ENCODE peak calls at places on chromosomes 7 and 10, in ten cellular contexts. S, L, W, U, E, Z, D, Y, G and J are unnamed samples.
A peak's percentile ranks its signal among the peaks of the same experiment; 100 is the strongest.

GRCh38 chr10:94358480-94358879 is 4.3 kb downstream of the NOC3L start:
- DNase-seq in U (no peak), S (no peak), G (no peak), Z (no peak), Y (no peak), L (no peak), D (no peak), W (no peak), E (no peak), J (no peak)

GRCh38 chr10:72935358-72935757 is 19.2 kb downstream of the PLA2G12B start:
- DNase-seq in E (no peak), S (no peak), W (no peak), D (no peak), L (no peak), U (no peak), Y (no peak), Z (no peak), G (no peak), J (no peak)

GRCh38 chr10:36538945-36539586 is 586.3 kb upstream of the ANKRD30A start:
- DNase-seq in Y (peak; percentile 37), U (no peak), W (no peak), D (peak; percentile 73), Z (no peak), L (no peak), E (no peak), G (peak; percentile 29), S (no peak), J (no peak)

GRCh38 chr7:68980011-68980410 is 618.3 kb upstream of the AUTS2 start:
- DNase-seq in Y (no peak), W (no peak), S (no peak), G (peak; percentile 2), U (no peak), L (no peak), Z (no peak), D (no peak), E (no peak), J (no peak)

GRCh38 chr10:472241-472910 is 217.1 kb downstream of the DIP2C start:
- DNase-seq in D (no peak), Z (no peak), E (no peak), W (no peak), G (no peak), Y (no peak), L (no peak), S (no peak), U (no peak), J (no peak)

GRCh38 chr7:96090756-96091155 is 231.1 kb downstream of the SLC25A13 start:
- DNase-seq in W (no peak), U (no peak), E (no peak), L (no peak), S (no peak), G (no peak), Y (no peak), D (no peak), Z (no peak), J (no peak)

GRCh38 chr7:113799896-113800295 is 118.9 kb downstream of the PPP1R3A start:
- DNase-seq in S (no peak), L (no peak), W (no peak), U (no peak), Z (no peak), D (no peak), Y (no peak), E (no peak), G (no peak), J (no peak)

GRCh38 chr10:61754553-61755540 is 92.1 kb downstream of the CABCOCO1 start:
- DNase-seq in S (no peak), L (no peak), G (no peak), E (no peak), U (no peak), Y (no peak), W (no peak), Z (no peak), D (no peak), J (no peak)

GRCh38 chr10:91891285-91892001 is 17.8 kb downstream of the FGFBP3 start:
- DNase-seq in W (no peak), G (peak; percentile 73), Y (no peak), L (no peak), S (no peak), Z (no peak), D (peak; percentile 80), E (no peak), U (no peak), J (no peak)

GRCh38 chr10:13716161-13717071 is 129.7 kb downstream of the PRPF18 start:
- DNase-seq in U (no peak), E (peak; percentile 28), Y (no peak), L (no peak), W (no peak), S (no peak), Z (no peak), G (no peak), D (no peak), J (no peak)

GRCh38 chr10:26859241-26860025 is 1.3 kb downstream of the ABI1 start:
- DNase-seq in Z (no peak), Y (no peak), E (no peak), L (no peak), D (no peak), W (no peak), U (no peak), S (no peak), G (no peak), J (peak; percentile 50)

GRCh38 chr7:135923700-135924261 is 53.4 kb downstream of the MTPN start:
- DNase-seq in L (no peak), D (peak; percentile 90), S (no peak), G (peak; percentile 37), Z (no peak), Y (no peak), W (no peak), U (no peak), E (no peak), J (no peak)

GRCh38 chr10:119546009-119546408 is 3.5 kb upstream of the RGS10 start:
- DNase-seq in U (no peak), E (no peak), Y (no peak), D (no peak), L (no peak), S (no peak), W (no peak), G (no peak), Z (no peak), J (no peak)

GRCh38 chr7:129468087-129468486 is 33.9 kb downstream of the STRIP2 start:
- DNase-seq in E (no peak), Z (no peak), U (no peak), S (no peak), W (no peak), D (no peak), L (no peak), G (no peak), Y (no peak), J (no peak)

GRCh38 chr10:12608761-12609160 is 259.4 kb downstream of the CAMK1D start:
- DNase-seq in S (no peak), U (no peak), D (no peak), W (no peak), Z (no peak), G (no peak), L (no peak), E (no peak), Y (no peak), J (no peak)

GRCh38 chr10:117175901-117176534 is 21.3 kb upstream of the KCNK18 start:
- DNase-seq in D (peak; percentile 80), S (peak; percentile 89), Y (peak; percentile 80), U (peak; percentile 86), Z (peak; percentile 83), W (peak; percentile 75), G (peak; percentile 82), L (peak; percentile 69), E (peak; percentile 77), J (peak; percentile 88)

GRCh38 chr7:21538936-21539335 is 3.9 kb upstream of the DNAH11 start:
- DNase-seq in Z (no peak), S (no peak), W (no peak), Y (no peak), L (no peak), D (no peak), U (no peak), E (no peak), G (no peak), J (no peak)

DNA sequence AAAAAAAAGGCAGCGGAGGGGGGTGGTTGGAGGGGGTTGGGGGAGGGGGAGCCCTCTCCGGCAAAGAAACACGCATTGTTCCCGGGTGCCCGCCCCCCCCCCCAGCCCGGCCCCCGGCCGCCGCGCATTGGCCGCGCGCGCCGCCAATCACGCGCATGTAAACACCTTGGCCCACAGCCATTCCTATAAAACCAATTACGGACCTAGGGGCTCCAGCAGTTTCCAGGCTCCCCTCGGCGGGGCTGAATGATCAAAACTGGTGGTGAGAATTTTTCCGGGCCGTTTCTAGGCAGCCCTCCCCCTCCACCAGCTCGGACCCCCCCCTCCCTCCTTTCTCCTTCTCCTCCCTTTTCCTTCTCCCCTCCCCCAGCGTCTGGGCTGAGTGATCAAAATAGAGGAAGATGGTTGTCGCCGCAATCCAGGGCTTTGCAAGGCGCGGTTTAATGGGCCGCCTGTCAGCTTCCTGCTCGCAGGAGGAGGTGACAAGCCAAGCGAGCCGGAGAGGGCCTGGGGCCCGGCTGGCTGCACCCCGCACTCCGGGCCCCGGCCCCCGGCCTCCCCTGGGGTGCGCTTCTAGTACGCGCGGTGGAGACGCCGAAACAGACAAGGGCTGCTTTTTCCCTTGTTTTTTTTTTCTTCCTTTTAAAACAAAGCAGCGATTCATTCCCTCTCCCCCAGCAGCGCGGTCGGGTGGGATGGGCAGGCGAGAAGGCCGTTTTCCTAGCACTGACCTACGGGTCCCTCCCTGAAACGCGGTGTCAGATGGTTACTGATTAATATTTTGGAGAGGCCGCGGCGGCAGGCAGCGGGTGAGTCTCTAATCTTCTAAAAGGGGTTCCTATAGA is 432 bp upstream of the TNRC18 start:
- DNase-seq in W (peak; percentile 95), G (peak; percentile 100), Y (peak; percentile 96), Z (peak; percentile 94), E (peak; percentile 91), U (peak; percentile 96), S (peak; percentile 96), D (peak; percentile 98), L (peak; percentile 97), J (peak; percentile 92)
- TF ChIP-seq POLR2A in W (peak; percentile 43), G (peak; percentile 68), Y (no peak), Z (no peak), E (peak; percentile 27), U (no peak), S (peak; percentile 62), D (no peak), L (peak; percentile 8), J (no peak)

GRCh38 chr10:100912609-100913469 is at the start of gene SLF2:
- DNase-seq in G (peak; percentile 99), E (peak; percentile 96), U (peak; percentile 99), Y (peak; percentile 98), W (peak; percentile 98), L (peak; percentile 99), Z (peak; percentile 97), D (peak; percentile 99), S (peak; percentile 98), J (peak; percentile 98)
- TF ChIP-seq POLR2A in G (peak; percentile 81), E (peak; percentile 64), U (no peak), Y (no peak), W (peak; percentile 79), L (no peak), Z (no peak), D (peak; percentile 65), S (peak; percentile 93), J (peak; percentile 79)

GRCh38 chr7:100429637-100430449 is at the start of gene MEPCE:
- DNase-seq in G (peak; percentile 95), E (peak; percentile 95), Z (peak; percentile 98), L (peak; percentile 95), Y (peak; percentile 96), S (peak; percentile 95), D (peak; percentile 97), U (peak; percentile 98), W (peak; percentile 98), J (peak; percentile 98)
- TF ChIP-seq POLR2A in G (peak; percentile 58), E (peak; percentile 20), Z (no peak), L (no peak), Y (no peak), S (peak; percentile 40), D (peak; percentile 36), U (no peak), W (no peak), J (no peak)

GRCh38 chr10:89643812-89644690 is 991 bp downstream of the PANK1 start:
- DNase-seq in S (peak; percentile 69), Y (peak; percentile 80), G (peak; percentile 99), L (peak; percentile 77), Z (peak; percentile 72), D (peak; percentile 95), U (peak; percentile 80), W (peak; percentile 75), E (peak; percentile 34), J (peak; percentile 90)
- TF ChIP-seq POLR2A in S (peak; percentile 87), Y (no peak), G (peak; percentile 98), L (no peak), Z (peak; percentile 98), D (peak; percentile 98), U (no peak), W (peak; percentile 68), E (peak; percentile 56), J (peak; percentile 95)